ENCODE peak calls at places on chromosomes 2 and 18, in nine cellular contexts. One of them, this sample, is unnamed.

GRCh38 chr2:238427435-238428162 is 872 bp downstream of the ASB1 start:
- DNase-seq in tibial nerve: no peak
- DNase-seq in A549: no peak
- DNase-seq in IMR-90: peak
- DNase-seq in adrenal gland: no peak
- DNase-seq in HCT116: no peak
- DNase-seq in H1: no peak
- DNase-seq in ovary: no peak
- DNase-seq in spleen: peak
- DNase-seq in this sample: no peak

GRCh38 chr2:146602383-146602782 is 1242.4 kb upstream of the ACVR2A start:
- DNase-seq in H1: no peak
- DNase-seq in tibial nerve: no peak
- DNase-seq in IMR-90: peak
- DNase-seq in ovary: no peak
- DNase-seq in spleen: no peak
- DNase-seq in A549: no peak
- DNase-seq in adrenal gland: no peak
- DNase-seq in HCT116: no peak
- DNase-seq in this sample: no peak

GRCh38 chr2:237240252-237240651 is 154.6 kb downstream of the COPS8 start:
- DNase-seq in ovary: no peak
- DNase-seq in spleen: no peak
- DNase-seq in tibial nerve: no peak
- DNase-seq in IMR-90: no peak
- DNase-seq in A549: no peak
- DNase-seq in adrenal gland: no peak
- DNase-seq in H1: no peak
- DNase-seq in HCT116: no peak
- DNase-seq in this sample: no peak

GRCh38 chr2:110800611-110801402 is 68.4 kb downstream of the ACOXL start:
- DNase-seq in H1: no peak
- DNase-seq in ovary: no peak
- DNase-seq in tibial nerve: no peak
- DNase-seq in HCT116: no peak
- DNase-seq in A549: no peak
- DNase-seq in adrenal gland: no peak
- DNase-seq in spleen: no peak
- DNase-seq in IMR-90: no peak
- DNase-seq in this sample: no peak

GRCh38 chr2:229342376-229342775 is 71.3 kb upstream of the PID1 start:
- DNase-seq in HCT116: peak
- DNase-seq in A549: peak
- DNase-seq in IMR-90: no peak
- DNase-seq in tibial nerve: peak
- DNase-seq in spleen: no peak
- DNase-seq in H1: peak
- DNase-seq in ovary: peak
- DNase-seq in adrenal gland: peak
- DNase-seq in this sample: peak

GRCh38 chr2:18560797-18561085 is 288 bp upstream of the RDH14 start:
- DNase-seq in IMR-90: no peak
- DNase-seq in A549: no peak
- DNase-seq in ovary: no peak
- DNase-seq in adrenal gland: no peak
- DNase-seq in spleen: no peak
- DNase-seq in tibial nerve: no peak
- DNase-seq in HCT116: no peak
- DNase-seq in H1: no peak
- DNase-seq in this sample: no peak

GRCh38 chr18:64403784-64404498 is 255.1 kb upstream of the LINC00305 start:
- DNase-seq in tibial nerve: no peak
- DNase-seq in adrenal gland: no peak
- DNase-seq in spleen: no peak
- DNase-seq in H1: no peak
- DNase-seq in ovary: no peak
- DNase-seq in HCT116: no peak
- DNase-seq in A549: no peak
- DNase-seq in IMR-90: no peak
- DNase-seq in this sample: no peak

GRCh38 chr18:44320619-44321460 is 359.8 kb upstream of the SETBP1 start:
- DNase-seq in A549: no peak
- DNase-seq in HCT116: no peak
- DNase-seq in H1: peak
- DNase-seq in spleen: no peak
- DNase-seq in adrenal gland: no peak
- DNase-seq in tibial nerve: no peak
- DNase-seq in IMR-90: no peak
- DNase-seq in ovary: no peak
- DNase-seq in this sample: no peak

GRCh38 chr2:119252186-119253113 is 28.8 kb downstream of the STEAP3 start:
- DNase-seq in spleen: no peak
- DNase-seq in ovary: no peak
- DNase-seq in IMR-90: peak
- DNase-seq in A549: peak
- DNase-seq in adrenal gland: peak
- DNase-seq in HCT116: peak
- DNase-seq in H1: no peak
- DNase-seq in tibial nerve: no peak
- DNase-seq in this sample: no peak

GRCh38 chr2:626491-627339 is 50.5 kb downstream of the TMEM18 start:
- DNase-seq in H1: peak
- DNase-seq in tibial nerve: no peak
- DNase-seq in ovary: no peak
- DNase-seq in spleen: no peak
- DNase-seq in A549: no peak
- DNase-seq in HCT116: no peak
- DNase-seq in adrenal gland: no peak
- DNase-seq in IMR-90: no peak
- DNase-seq in this sample: no peak

GRCh38 chr2:215917953-215918620 is 95.3 kb downstream of the MREG start:
- DNase-seq in A549: no peak
- DNase-seq in HCT116: no peak
- DNase-seq in adrenal gland: no peak
- DNase-seq in spleen: no peak
- DNase-seq in H1: peak
- DNase-seq in tibial nerve: no peak
- DNase-seq in IMR-90: peak
- DNase-seq in ovary: no peak
- DNase-seq in this sample: no peak

GRCh38 chr2:65316072-65316471 is 88.4 kb downstream of the ACTR2 start:
- DNase-seq in ovary: peak
- DNase-seq in A549: no peak
- DNase-seq in adrenal gland: peak
- DNase-seq in H1: no peak
- DNase-seq in HCT116: no peak
- DNase-seq in tibial nerve: no peak
- DNase-seq in IMR-90: peak
- DNase-seq in spleen: no peak
- DNase-seq in this sample: no peak

GRCh38 chr2:167191588-167191987 is 303.3 kb downstream of the XIRP2 start:
- DNase-seq in IMR-90: peak
- DNase-seq in tibial nerve: no peak
- DNase-seq in HCT116: no peak
- DNase-seq in adrenal gland: no peak
- DNase-seq in ovary: no peak
- DNase-seq in spleen: no peak
- DNase-seq in A549: no peak
- DNase-seq in H1: no peak
- DNase-seq in this sample: no peak

GRCh38 chr2:196804381-196804780 is 4.8 kb downstream of the C2orf66 start:
- DNase-seq in IMR-90: no peak
- DNase-seq in HCT116: no peak
- DNase-seq in A549: no peak
- DNase-seq in spleen: no peak
- DNase-seq in tibial nerve: no peak
- DNase-seq in adrenal gland: no peak
- DNase-seq in H1: no peak
- DNase-seq in ovary: no peak
- DNase-seq in this sample: no peak

GRCh38 chr18:79941473-79942119 is 9.9 kb downstream of the SLC66A2 start:
- DNase-seq in HCT116: no peak
- DNase-seq in IMR-90: no peak
- DNase-seq in ovary: no peak
- DNase-seq in spleen: peak
- DNase-seq in H1: no peak
- DNase-seq in A549: no peak
- DNase-seq in tibial nerve: no peak
- DNase-seq in adrenal gland: no peak
- DNase-seq in this sample: no peak

GRCh38 chr2:113219889-113220641 is 46.3 kb downstream of the PSD4 start:
- DNase-seq in tibial nerve: peak
- DNase-seq in adrenal gland: peak
- DNase-seq in HCT116: peak
- DNase-seq in IMR-90: peak
- DNase-seq in A549: peak
- DNase-seq in H1: no peak
- DNase-seq in spleen: no peak
- DNase-seq in ovary: no peak
- DNase-seq in this sample: peak
- TF ChIP-seq POLR2A in tibial nerve: no peak
- TF ChIP-seq POLR2A in adrenal gland: peak
- TF ChIP-seq POLR2A in HCT116: no peak
- TF ChIP-seq POLR2A in IMR-90: no peak
- TF ChIP-seq POLR2A in A549: peak
- TF ChIP-seq POLR2A in H1: no peak
- TF ChIP-seq POLR2A in spleen: no peak
- TF ChIP-seq POLR2A in ovary: no peak
- TF ChIP-seq POLR2A in this sample: no peak

GRCh38 chr2:24075915-24076848 is at the start of gene SF3B6:
- DNase-seq in tibial nerve: peak
- DNase-seq in IMR-90: peak
- DNase-seq in adrenal gland: peak
- DNase-seq in ovary: peak
- DNase-seq in spleen: peak
- DNase-seq in H1: peak
- DNase-seq in A549: peak
- DNase-seq in HCT116: peak
- DNase-seq in this sample: peak

GRCh38 chr2:24077879-24078278 is 1.8 kb upstream of the SF3B6 start:
- DNase-seq in tibial nerve: no peak
- DNase-seq in IMR-90: no peak
- DNase-seq in H1: no peak
- DNase-seq in HCT116: no peak
- DNase-seq in spleen: no peak
- DNase-seq in adrenal gland: no peak
- DNase-seq in ovary: no peak
- DNase-seq in A549: no peak
- DNase-seq in this sample: no peak

GRCh38 chr2:24077535-24077877 is 1.4 kb upstream of the SF3B6 start:
- DNase-seq in tibial nerve: no peak
- DNase-seq in A549: no peak
- DNase-seq in ovary: no peak
- DNase-seq in adrenal gland: no peak
- DNase-seq in H1: no peak
- DNase-seq in IMR-90: no peak
- DNase-seq in spleen: no peak
- DNase-seq in HCT116: no peak
- DNase-seq in this sample: peak

GRCh38 chr2:24075259-24075658 is 867 bp downstream of the SF3B6 start:
- DNase-seq in IMR-90: no peak
- DNase-seq in HCT116: no peak
- DNase-seq in adrenal gland: no peak
- DNase-seq in ovary: no peak
- DNase-seq in spleen: no peak
- DNase-seq in A549: no peak
- DNase-seq in H1: no peak
- DNase-seq in tibial nerve: no peak
- DNase-seq in this sample: no peak

GRCh38 chr2:24076849-24077534 is 866 bp upstream of the SF3B6 start:
- DNase-seq in A549: no peak
- DNase-seq in tibial nerve: no peak
- DNase-seq in ovary: no peak
- DNase-seq in IMR-90: no peak
- DNase-seq in HCT116: no peak
- DNase-seq in H1: no peak
- DNase-seq in spleen: no peak
- DNase-seq in adrenal gland: peak
- DNase-seq in this sample: peak
- TF ChIP-seq POLR2A in A549: no peak
- TF ChIP-seq POLR2A in tibial nerve: no peak
- TF ChIP-seq POLR2A in ovary: peak
- TF ChIP-seq POLR2A in IMR-90: no peak
- TF ChIP-seq POLR2A in HCT116: peak
- TF ChIP-seq POLR2A in H1: peak
- TF ChIP-seq POLR2A in spleen: no peak
- TF ChIP-seq POLR2A in adrenal gland: no peak
- TF ChIP-seq POLR2A in this sample: peak

GRCh38 chr2:16194096-16194390 is 253.7 kb downstream of the MYCN start:
- DNase-seq in ovary: no peak
- DNase-seq in IMR-90: no peak
- DNase-seq in HCT116: no peak
- DNase-seq in tibial nerve: no peak
- DNase-seq in A549: no peak
- DNase-seq in adrenal gland: no peak
- DNase-seq in spleen: no peak
- DNase-seq in H1: no peak
- DNase-seq in this sample: no peak

GRCh38 chr2:16194530-16194929 is 254.2 kb downstream of the MYCN start:
- DNase-seq in adrenal gland: no peak
- DNase-seq in IMR-90: no peak
- DNase-seq in ovary: no peak
- DNase-seq in A549: no peak
- DNase-seq in spleen: no peak
- DNase-seq in H1: no peak
- DNase-seq in tibial nerve: no peak
- DNase-seq in HCT116: no peak
- DNase-seq in this sample: no peak

GRCh38 chr2:16190446-16191270 is 250.3 kb downstream of the MYCN start:
- DNase-seq in IMR-90: no peak
- DNase-seq in spleen: no peak
- DNase-seq in tibial nerve: no peak
- DNase-seq in adrenal gland: no peak
- DNase-seq in H1: no peak
- DNase-seq in A549: no peak
- DNase-seq in ovary: no peak
- DNase-seq in HCT116: no peak
- DNase-seq in this sample: no peak

GRCh38 chr2:16191431-16192200 is 251.3 kb downstream of the MYCN start:
- DNase-seq in IMR-90: no peak
- DNase-seq in adrenal gland: no peak
- DNase-seq in spleen: no peak
- DNase-seq in H1: no peak
- DNase-seq in A549: no peak
- DNase-seq in tibial nerve: no peak
- DNase-seq in HCT116: no peak
- DNase-seq in ovary: no peak
- DNase-seq in this sample: no peak

GRCh38 chr2:16192416-16193216 is 252.3 kb downstream of the MYCN start:
- DNase-seq in H1: no peak
- DNase-seq in A549: no peak
- DNase-seq in adrenal gland: no peak
- DNase-seq in tibial nerve: no peak
- DNase-seq in HCT116: no peak
- DNase-seq in IMR-90: no peak
- DNase-seq in spleen: no peak
- DNase-seq in ovary: no peak
- DNase-seq in this sample: no peak
- TF ChIP-seq POLR2A in H1: no peak
- TF ChIP-seq POLR2A in A549: no peak
- TF ChIP-seq POLR2A in adrenal gland: no peak
- TF ChIP-seq POLR2A in tibial nerve: no peak
- TF ChIP-seq POLR2A in HCT116: no peak
- TF ChIP-seq POLR2A in IMR-90: no peak
- TF ChIP-seq POLR2A in spleen: no peak
- TF ChIP-seq POLR2A in ovary: no peak
- TF ChIP-seq POLR2A in this sample: no peak

GRCh38 chr2:96810783-96811192 is 5.3 kb upstream of the CNNM3 start:
- DNase-seq in IMR-90: no peak
- DNase-seq in HCT116: no peak
- DNase-seq in spleen: no peak
- DNase-seq in A549: no peak
- DNase-seq in ovary: no peak
- DNase-seq in tibial nerve: no peak
- DNase-seq in H1: no peak
- DNase-seq in adrenal gland: no peak
- DNase-seq in this sample: no peak
- TF ChIP-seq POLR2A in IMR-90: no peak
- TF ChIP-seq POLR2A in HCT116: no peak
- TF ChIP-seq POLR2A in spleen: no peak
- TF ChIP-seq POLR2A in A549: no peak
- TF ChIP-seq POLR2A in ovary: no peak
- TF ChIP-seq POLR2A in tibial nerve: no peak
- TF ChIP-seq POLR2A in H1: no peak
- TF ChIP-seq POLR2A in adrenal gland: no peak
- TF ChIP-seq POLR2A in this sample: no peak